ENCODE peak calls at places on chromosomes 7 and 10, in five cellular contexts. U is suprapubic skin, P is esophagus squamous epithelium, Q is body of pancreas, N is heart left ventricle. T is an unnamed sample. For H3K36me3, the result is how much of the 10 kb centered on the place peaks cover.

GRCh38 chr10:17637869-17638268 is 6.1 kb upstream of the STAM start:
- DNase-seq in U (no peak), P (no peak), Q (no peak), N (no peak), T (no peak)

GRCh38 chr10:32976338-32976737 is 18.3 kb upstream of the ITGB1 start:
- DNase-seq in U (no peak), P (no peak), Q (no peak), N (no peak), T (no peak)

GRCh38 chr10:12547301-12547771 is 198.0 kb downstream of the CAMK1D start:
- DNase-seq in U (no peak), P (no peak), Q (no peak), N (no peak), T (no peak)

GRCh38 chr10:14583252-14583651 is 191.4 kb downstream of the FAM107B start:
- DNase-seq in U (no peak), P (no peak), Q (no peak), N (no peak), T (no peak)

GRCh38 chr10:62637249-62638061 is 167.1 kb upstream of the ADO start:
- DNase-seq in U (no peak), P (no peak), Q (no peak), N (no peak), T (peak)

GRCh38 chr7:1239455-1240295 is 7.0 kb downstream of the UNCX start:
- DNase-seq in U (no peak), P (no peak), Q (no peak), N (no peak), T (no peak)

GRCh38 chr7:134290286-134290685 is 26.4 kb downstream of the SLC35B4 start:
- DNase-seq in U (no peak), P (no peak), Q (no peak), N (no peak), T (no peak)

GRCh38 chr7:69678794-69679103 is 80.5 kb downstream of the AUTS2 start:
- DNase-seq in U (no peak), P (no peak), Q (no peak), N (no peak), T (no peak)

GRCh38 chr7:150737265-150738055 is at the start of gene GIMAP5:
- DNase-seq in U (no peak), P (no peak), Q (no peak), N (no peak), T (peak)

GRCh38 chr7:135939268-135939667 is 37.9 kb downstream of the MTPN start:
- DNase-seq in U (no peak), P (no peak), Q (no peak), N (no peak), T (no peak)

GRCh38 chr7:136086712-136087111 is 109.6 kb upstream of the MTPN start:
- DNase-seq in U (no peak), P (no peak), Q (peak), N (no peak), T (peak)

GRCh38 chr7:22640269-22640668 is 86.7 kb upstream of the IL6 start:
- DNase-seq in U (no peak), P (no peak), Q (no peak), N (no peak), T (no peak)

GRCh38 chr10:101683226-101683625 is 11.7 kb downstream of the FBXW4 start:
- DNase-seq in U (no peak), P (no peak), Q (no peak), N (no peak), T (no peak)

GRCh38 chr10:5732141-5732540 is 47.5 kb downstream of the TASOR2 start:
- DNase-seq in U (no peak), P (no peak), Q (no peak), N (no peak), T (no peak)
- H3K36me3 ChIP-seq in U (under half), P (half or more), Q (under half), N (half or more), T (under half)

DNA sequence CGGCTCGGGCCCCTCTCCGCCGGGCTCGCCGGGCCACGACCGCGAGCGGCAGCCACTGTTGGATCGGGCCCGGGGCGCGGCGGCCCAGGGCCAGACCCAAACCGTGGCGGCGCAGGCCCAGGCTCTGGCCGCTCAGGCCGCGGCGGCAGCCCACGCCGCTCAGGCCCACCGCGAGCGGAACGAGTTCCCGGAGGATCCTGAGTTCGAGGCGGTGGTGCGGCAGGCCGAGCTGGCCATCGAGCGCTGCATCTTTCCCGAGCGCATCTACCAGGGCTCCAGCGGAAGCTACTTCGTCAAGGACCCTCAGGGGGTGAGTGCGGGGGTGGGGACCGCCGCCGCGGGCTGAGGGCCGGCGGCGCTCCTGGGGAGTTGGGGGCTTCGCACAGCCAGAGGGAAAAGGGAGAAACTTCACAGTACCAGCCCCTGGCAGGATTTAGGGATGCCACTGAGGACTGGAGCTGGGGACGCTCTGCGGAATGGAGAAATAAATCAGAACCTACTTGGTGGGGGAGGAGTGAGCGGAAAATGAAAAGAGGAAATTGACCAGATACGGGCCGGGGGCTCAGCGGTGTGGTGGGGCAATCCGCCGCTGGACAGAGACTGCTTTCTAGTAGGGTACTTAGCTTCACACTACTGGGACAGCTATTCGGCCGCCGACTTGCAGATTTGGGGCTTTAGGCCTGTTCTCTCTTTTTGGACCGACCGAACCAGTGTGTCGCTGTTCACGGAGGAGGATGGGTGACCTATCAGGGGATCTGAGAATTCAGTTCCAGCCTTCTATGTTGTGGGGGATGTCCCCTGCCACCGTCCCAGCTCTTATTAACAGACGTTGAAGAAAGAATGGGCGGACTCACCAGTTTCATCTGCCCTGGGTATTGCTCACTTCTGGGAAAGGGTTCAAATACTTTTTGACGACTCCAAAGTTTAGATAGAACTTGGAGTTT is 669 bp downstream of the PI4K2A start:
- DNase-seq in U (peak), P (no peak), Q (peak), N (peak), T (peak)
- TF ChIP-seq POLR2A in U (no peak), P (peak), Q (no peak), N (no peak), T (no peak)

DNA sequence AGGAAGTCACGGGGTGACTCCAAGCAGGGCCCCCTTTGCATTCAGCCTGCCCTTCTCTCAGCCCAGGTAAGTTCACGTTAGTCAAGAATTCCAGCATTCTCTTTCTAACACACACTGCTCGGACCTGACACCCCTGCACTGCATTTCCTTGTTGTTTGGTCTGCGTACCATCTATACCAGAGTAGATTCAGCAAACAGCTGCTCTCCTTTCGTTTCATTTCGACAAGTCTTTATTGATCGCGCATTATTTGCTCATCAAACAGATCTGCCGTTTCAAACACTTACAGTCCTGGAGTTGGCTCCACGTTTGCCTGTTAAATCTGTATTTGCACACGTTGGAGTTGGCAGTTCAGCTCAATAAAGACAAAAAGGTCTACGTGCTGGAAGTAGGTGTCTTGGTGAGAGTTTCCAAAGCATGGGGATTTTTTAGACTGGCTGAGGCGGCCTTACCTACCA is 495.1 kb downstream of the RPS24 start:
- DNase-seq in U (no peak), P (no peak), Q (peak), N (no peak), T (no peak)
- H3K36me3 ChIP-seq in U (under half), P (under half), Q (under half), N (under half), T (under half)

DNA sequence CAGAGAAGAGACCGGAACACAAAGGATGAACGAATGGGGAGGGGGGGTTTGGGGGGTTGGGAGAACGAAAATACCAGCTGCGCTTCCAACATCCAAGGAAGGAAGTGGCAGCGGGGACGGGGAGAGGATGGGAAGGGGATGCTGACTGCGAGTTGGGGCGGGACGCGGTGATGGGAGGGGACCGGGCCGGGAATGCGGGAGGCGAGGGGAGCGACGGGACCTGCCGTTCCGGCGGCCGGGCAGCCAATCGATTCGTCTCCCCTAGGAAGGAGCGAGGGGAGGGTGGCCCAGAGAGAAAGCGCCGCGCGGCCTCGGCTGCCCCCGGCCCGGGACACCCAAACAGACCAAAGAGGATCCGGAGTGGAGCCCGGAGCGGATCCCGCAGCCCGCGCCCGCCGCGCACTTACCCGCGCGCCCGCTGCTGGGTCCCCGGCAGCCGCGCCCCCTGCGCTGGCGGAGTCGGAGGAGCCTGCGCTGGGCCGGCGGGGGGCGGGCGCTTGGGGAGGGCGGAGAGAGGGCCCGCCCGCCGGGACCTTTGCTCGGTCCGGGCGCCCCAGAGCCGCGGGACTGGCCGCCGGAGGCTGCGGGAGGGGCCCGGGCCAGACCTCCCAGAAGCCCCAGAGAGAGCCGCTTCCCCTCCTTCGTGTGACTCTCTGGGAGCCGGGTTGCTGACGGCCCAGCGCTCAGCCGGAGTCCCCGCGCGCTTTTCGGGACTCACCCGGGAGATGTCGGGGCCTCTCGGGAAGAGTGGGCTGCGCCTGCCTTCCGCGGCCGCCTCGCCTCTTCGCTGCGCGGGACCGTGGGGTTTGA is at the start of gene GSDME:
- DNase-seq in U (no peak), P (no peak), Q (peak), N (peak), T (peak)
- TF ChIP-seq POLR2A in U (no peak), P (peak), Q (no peak), N (no peak), T (peak)

GRCh38 chr7:152140560-152140959 is 115.1 kb downstream of the GALNT11 start:
- DNase-seq in U (no peak), P (no peak), Q (no peak), N (no peak), T (no peak)

GRCh38 chr7:152142976-152143665 is 117.6 kb downstream of the GALNT11 start:
- DNase-seq in U (no peak), P (no peak), Q (no peak), N (no peak), T (no peak)

GRCh38 chr7:152145853-152146466 is 120.5 kb downstream of the GALNT11 start:
- DNase-seq in U (no peak), P (no peak), Q (peak), N (no peak), T (peak)

GRCh38 chr7:152148706-152149105 is 123.2 kb downstream of the GALNT11 start:
- DNase-seq in U (no peak), P (no peak), Q (no peak), N (no peak), T (no peak)

DNA sequence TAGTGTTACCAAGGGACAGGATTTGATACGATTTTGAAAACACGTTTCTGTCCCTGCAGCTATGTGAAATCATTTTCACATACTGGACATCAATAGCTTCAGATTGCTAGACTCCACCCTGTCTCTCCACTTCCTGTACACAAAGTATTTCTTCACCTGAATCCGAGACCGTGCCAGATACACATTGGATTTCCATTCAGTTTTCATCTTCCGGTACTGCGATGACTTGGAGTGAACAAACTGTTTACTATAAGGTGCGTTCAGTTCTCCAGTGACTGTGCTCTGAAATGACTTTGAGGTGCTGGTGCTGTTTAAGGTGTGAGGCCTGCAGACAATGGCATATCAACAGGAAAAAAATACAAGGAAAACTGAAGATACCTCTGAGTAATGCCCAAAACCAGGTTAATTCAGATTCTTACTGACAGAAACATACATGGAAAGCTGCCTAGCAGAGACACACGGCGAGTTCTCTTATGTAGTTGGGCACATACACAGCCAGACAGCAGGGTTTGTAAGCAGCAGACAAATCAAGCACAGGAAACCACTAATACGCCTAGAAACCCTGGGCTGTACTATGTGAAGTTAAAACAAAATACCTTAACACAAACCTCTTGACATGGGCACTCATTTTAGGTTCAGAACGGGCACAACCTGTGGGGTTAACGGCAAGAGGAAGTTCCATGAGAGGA is 119.2 kb downstream of the GALNT11 start:
- DNase-seq in U (no peak), P (no peak), Q (no peak), N (no peak), T (peak)
- H3K36me3 ChIP-seq in U (half or more), P (half or more), Q (under half), N (half or more), T (under half)

GRCh38 chr10:73494877-73495225 is 973 bp downstream of the PPP3CB start:
- DNase-seq in U (no peak), P (no peak), Q (no peak), N (no peak), T (no peak)

GRCh38 chr10:73493781-73494180 is 2.0 kb downstream of the PPP3CB start:
- DNase-seq in U (no peak), P (no peak), Q (no peak), N (no peak), T (no peak)

GRCh38 chr10:73494213-73494612 is 1.6 kb downstream of the PPP3CB start:
- DNase-seq in U (no peak), P (no peak), Q (no peak), N (no peak), T (no peak)

GRCh38 chr10:73495884-73496674 is at the start of gene PPP3CB:
- DNase-seq in U (peak), P (peak), Q (peak), N (peak), T (peak)

GRCh38 chr10:73495226-73495883 is 469 bp downstream of the PPP3CB start:
- DNase-seq in U (peak), P (peak), Q (peak), N (peak), T (peak)
- TF ChIP-seq POLR2A in U (peak), P (peak), Q (peak), N (no peak), T (peak)

DNA sequence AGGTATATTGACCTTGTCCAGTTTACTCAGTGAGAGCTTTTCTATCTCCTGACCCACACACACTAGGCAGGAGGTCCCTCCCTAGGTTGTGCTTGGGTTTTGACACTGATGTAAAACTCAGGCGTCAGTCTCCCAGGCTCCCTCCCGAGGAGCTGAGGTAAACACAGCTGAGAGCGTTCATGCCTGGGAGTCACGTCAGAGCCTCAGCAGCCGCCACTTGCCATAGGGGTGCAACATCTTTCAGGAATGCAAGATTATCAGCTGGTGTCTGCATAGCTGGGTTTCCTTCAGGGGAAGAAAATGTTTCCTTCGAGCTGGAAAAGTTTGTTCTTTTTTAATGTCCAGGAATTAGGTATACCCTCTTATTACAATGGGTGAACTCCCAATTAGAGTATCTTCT is 70.6 kb downstream of the FGFR2 start:
- DNase-seq in U (no peak), P (no peak), Q (no peak), N (no peak), T (no peak)
- H3K36me3 ChIP-seq in U (under half), P (under half), Q (under half), N (under half), T (under half)

GRCh38 chr10:132836832-132837540 is 51.0 kb upstream of the NKX6-2 start:
- DNase-seq in U (no peak), P (no peak), Q (peak), N (no peak), T (peak)
- TF ChIP-seq POLR2A in U (no peak), P (no peak), Q (no peak), N (no peak), T (no peak)